ENCODE peak calls at places on chromosomes 3 and 15, in four cellular contexts. W is CD4-positive, alpha-beta T cell; Y is SIG-M5; L is OCI-LY7. U is an unnamed sample.
A peak's percentile ranks its signal among the peaks of the same experiment; 100 is the strongest.

GRCh38 chr3:54511766-54512365 is 389.5 kb downstream of the CACNA2D3 start:
- DNase-seq in W (no peak), Y (no peak), L (no peak), U (no peak)

GRCh38 chr3:183149915-183150825 is 12.4 kb downstream of the LAMP3 start:
- DNase-seq in W (no peak), Y (no peak), L (no peak), U (no peak)

GRCh38 chr3:184659797-184660301 is 52.0 kb downstream of the MAGEF1 start:
- DNase-seq in W (no peak), Y (no peak), L (no peak), U (no peak)

GRCh38 chr3:173019378-173019777 is 121.7 kb downstream of the SPATA16 start:
- DNase-seq in W (no peak), Y (no peak), L (no peak), U (no peak)

GRCh38 chr3:194283218-194284006 is 67.7 kb downstream of the CPN2 start:
- DNase-seq in W (no peak), Y (no peak), L (no peak), U (no peak)

GRCh38 chr3:184239710-184240109 is 9.1 kb downstream of the ALG3 start:
- DNase-seq in W (no peak), Y (no peak), L (no peak), U (no peak)

GRCh38 chr3:9902372-9903237 is at the start of gene IL17RE:
- DNase-seq in W (no peak), Y (no peak), L (no peak), U (no peak)

GRCh38 chr15:61659571-61660190 is 400.6 kb downstream of the VPS13C start:
- DNase-seq in W (no peak), Y (no peak), L (no peak), U (no peak)

GRCh38 chr15:26772588-26773484 is at the start of gene GABRB3:
- DNase-seq in W (no peak), Y (no peak), L (no peak), U (no peak)

GRCh38 chr15:75928680-75929608 is 25.3 kb downstream of the FBXO22 start:
- DNase-seq in W (no peak), Y (no peak), L (peak; percentile 63), U (no peak)

GRCh38 chr3:59473580-59473979 is 423.8 kb upstream of the CFAP20DC start:
- DNase-seq in W (no peak), Y (no peak), L (no peak), U (no peak)

GRCh38 chr3:123818921-123819429 is 65.2 kb downstream of the MYLK start:
- DNase-seq in W (no peak), Y (no peak), L (no peak), U (no peak)

GRCh38 chr3:30894521-30895289 is at the start of gene GADL1:
- DNase-seq in W (peak; percentile 3), Y (no peak), L (no peak), U (no peak)

GRCh38 chr15:52324109-52324508 is 28.5 kb upstream of the MYO5C start:
- DNase-seq in W (no peak), Y (no peak), L (no peak), U (no peak)